ENCODE peak calls at places on chromosomes 16 and 17, in four cellular contexts. One of them, this sample, is unnamed.

GRCh38 chr17:614637-615546 is 99.7 kb downstream of the VPS53 start:
- DNase-seq in AG08395: peak
- DNase-seq in tibial artery: no peak
- DNase-seq in BJ: no peak
- DNase-seq in this sample: peak

GRCh38 chr16:87765473-87765775 is 362 bp downstream of the KLHDC4 start:
- DNase-seq in AG08395: no peak
- DNase-seq in BJ: no peak
- DNase-seq in tibial artery: no peak
- DNase-seq in this sample: no peak

GRCh38 chr17:7560172-7561027 is 1.3 kb upstream of the SENP3 start:
- DNase-seq in BJ: no peak
- DNase-seq in tibial artery: peak
- DNase-seq in AG08395: peak
- DNase-seq in this sample: peak

GRCh38 chr17:80478487-80479245 is 2.3 kb upstream of the NPTX1 start:
- DNase-seq in AG08395: no peak
- DNase-seq in tibial artery: no peak
- DNase-seq in BJ: no peak
- DNase-seq in this sample: peak

GRCh38 chr16:30609002-30609927 is 924 bp downstream of the ZNF689 start:
- DNase-seq in AG08395: peak
- DNase-seq in tibial artery: peak
- DNase-seq in BJ: no peak
- DNase-seq in this sample: no peak

GRCh38 chr16:1654505-1655268 is 23.4 kb upstream of the JPT2 start:
- DNase-seq in AG08395: no peak
- DNase-seq in tibial artery: no peak
- DNase-seq in BJ: no peak
- DNase-seq in this sample: no peak

GRCh38 chr17:62723842-62724241 is 84.3 kb downstream of the MARCHF10 start:
- DNase-seq in BJ: no peak
- DNase-seq in tibial artery: no peak
- DNase-seq in AG08395: no peak
- DNase-seq in this sample: no peak

GRCh38 chr17:10875984-10876555 is 38.2 kb upstream of the PIRT start:
- DNase-seq in AG08395: peak
- DNase-seq in BJ: no peak
- DNase-seq in tibial artery: no peak
- DNase-seq in this sample: peak

GRCh38 chr17:71633391-71633849 is 487.4 kb upstream of the SOX9 start:
- DNase-seq in tibial artery: no peak
- DNase-seq in AG08395: peak
- DNase-seq in BJ: peak
- DNase-seq in this sample: peak

GRCh38 chr17:8741771-8742170 is 2.9 kb downstream of the CCDC42 start:
- DNase-seq in AG08395: no peak
- DNase-seq in tibial artery: peak
- DNase-seq in BJ: no peak
- DNase-seq in this sample: no peak

GRCh38 chr16:79639576-79640311 is 39.2 kb upstream of the MAF start:
- DNase-seq in AG08395: no peak
- DNase-seq in tibial artery: no peak
- DNase-seq in BJ: no peak
- DNase-seq in this sample: no peak

This sample was measured in adipocyte.